ENCODE peak calls at places on chromosome 11, in four cellular contexts. Y is Panc1, M is psoas muscle, R is transverse colon. W is an unnamed sample. For H3K4me1, the result is how much of the 10 kb centered on the place peaks cover.

GRCh38 chr11:66328307-66329144 is 7.7 kb downstream of the RIN1 start:
- DNase-seq in M (peak), Y (peak), R (peak), W (peak)

GRCh38 chr11:3136542-3137455 is 28.3 kb downstream of the OSBPL5 start:
- DNase-seq in Y (no peak), R (no peak), M (peak), W (no peak)

GRCh38 chr11:123299721-123300120 is 104.7 kb upstream of the CLMP start:
- DNase-seq in Y (no peak), M (peak), R (no peak), W (no peak)

GRCh38 chr11:61334434-61335354 is 1.7 kb downstream of the TKFC start:
- DNase-seq in R (no peak), M (no peak), Y (no peak), W (peak)

GRCh38 chr11:77151804-77152513 is 23.9 kb downstream of the MYO7A start:
- DNase-seq in M (peak), R (peak), Y (no peak), W (peak)

GRCh38 chr11:13720940-13721339 is 52.5 kb downstream of the FAR1 start:
- DNase-seq in Y (no peak), M (no peak), R (no peak), W (no peak)

GRCh38 chr11:29781268-29781667 is 235.6 kb downstream of the KCNA4 start:
- DNase-seq in M (no peak), Y (no peak), R (no peak), W (no peak)

GRCh38 chr11:117984471-117984870 is 1.7 kb upstream of the IL10RA start:
- DNase-seq in R (no peak), M (no peak), Y (no peak), W (no peak)

GRCh38 chr11:122817121-122817520 is 21.2 kb upstream of the CRTAM start:
- DNase-seq in Y (no peak), M (no peak), R (peak), W (peak)

GRCh38 chr11:32071811-32072210 is 19.1 kb upstream of the RCN1 start:
- DNase-seq in M (no peak), Y (no peak), R (no peak), W (no peak)

GRCh38 chr11:102577182-102577581 is 46.6 kb upstream of the MMP7 start:
- DNase-seq in Y (no peak), R (no peak), M (no peak), W (no peak)

GRCh38 chr11:130216221-130216550 is 56.6 kb downstream of the ST14 start:
- DNase-seq in M (no peak), Y (no peak), R (no peak), W (no peak)

GRCh38 chr11:126363706-126364245 is 8.3 kb downstream of the ST3GAL4 start:
- DNase-seq in M (no peak), R (no peak), Y (no peak), W (no peak)

GRCh38 chr11:75814369-75814685 is 683 bp upstream of the UVRAG start:
- DNase-seq in R (no peak), Y (no peak), M (no peak), W (no peak)

GRCh38 chr11:62269654-62270278 is at the start of gene SCGB2A2:
- DNase-seq in Y (no peak), M (no peak), R (no peak), W (no peak)

GRCh38 chr11:2524446-2525165 is 79.8 kb downstream of the KCNQ1 start:
- DNase-seq in M (peak), R (peak), Y (no peak), W (peak)

GRCh38 chr11:8832571-8833260 is 78.3 kb upstream of the AKIP1 start:
- DNase-seq in R (no peak), Y (no peak), M (no peak), W (no peak)

GRCh38 chr11:107014871-107015270 is 3.4 kb downstream of the GUCY1A2 start:
- DNase-seq in Y (no peak), M (no peak), R (no peak), W (no peak)
- H3K4me1 ChIP-seq in Y (under half), M (under half), R (under half), W (under half)

GRCh38 chr11:78166832-78167469 is 21.5 kb downstream of the KCTD21 start:
- DNase-seq in M (no peak), R (no peak), Y (no peak), W (no peak)
- H3K27ac ChIP-seq in M (no peak), R (no peak), Y (no peak), W (no peak)

GRCh38 chr11:96303980-96304379 is 39.0 kb downstream of the MAML2 start:
- DNase-seq in Y (no peak), M (no peak), R (no peak), W (no peak)
- H3K4me1 ChIP-seq in Y (half or more), M (under half), R (half or more), W (under half)

DNA sequence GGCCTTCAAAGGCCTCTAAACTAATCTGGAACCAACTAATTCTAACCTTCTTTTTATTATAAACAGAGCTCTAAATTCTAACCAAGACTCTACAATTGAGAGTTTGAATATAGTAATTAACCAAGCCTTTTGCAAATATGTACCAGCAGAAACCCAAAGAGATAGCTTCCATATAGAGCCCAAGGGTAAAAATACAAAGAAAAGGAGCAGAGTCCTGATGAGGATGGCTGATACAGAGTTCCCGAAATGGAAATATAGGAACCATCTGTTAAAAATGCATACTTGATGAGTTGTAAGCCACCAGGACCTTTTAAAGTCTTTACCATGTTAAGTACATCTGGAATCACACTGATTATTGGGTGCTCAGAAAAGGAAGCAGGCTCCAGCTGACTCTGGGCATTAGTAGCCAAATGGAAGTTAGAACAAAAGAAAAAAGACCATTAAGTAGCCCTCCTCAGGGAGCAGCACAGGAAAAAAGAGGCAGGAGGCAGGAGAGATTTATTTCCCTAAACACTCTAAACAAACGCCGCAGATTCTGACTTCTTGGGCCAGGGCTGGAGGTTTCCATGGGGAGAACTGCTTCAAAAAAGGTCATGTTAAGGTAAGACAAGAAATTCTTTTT is 463.1 kb upstream of the FAT3 start:
- DNase-seq in M (no peak), Y (no peak), R (no peak), W (no peak)
- H3K27ac ChIP-seq in M (no peak), Y (no peak), R (no peak), W (no peak)

GRCh38 chr11:72925656-72926055 is 111.4 kb downstream of the ATG16L2 start:
- DNase-seq in Y (no peak), R (no peak), M (no peak), W (no peak)
- H3K4me1 ChIP-seq in Y (under half), R (under half), M (under half), W (under half)

GRCh38 chr11:58940028-58940427 is 740 bp downstream of the GLYATL1 start:
- DNase-seq in Y (no peak), M (no peak), R (no peak), W (no peak)

GRCh38 chr11:58933661-58934060 is 5.6 kb upstream of the GLYATL1 start:
- DNase-seq in Y (no peak), R (no peak), M (no peak), W (no peak)

GRCh38 chr11:58938398-58938797 is 890 bp upstream of the GLYATL1 start:
- DNase-seq in R (no peak), Y (no peak), M (no peak), W (no peak)

GRCh38 chr11:58939277-58939676 is at the start of gene GLYATL1:
- DNase-seq in M (no peak), R (no peak), Y (no peak), W (no peak)

DNA sequence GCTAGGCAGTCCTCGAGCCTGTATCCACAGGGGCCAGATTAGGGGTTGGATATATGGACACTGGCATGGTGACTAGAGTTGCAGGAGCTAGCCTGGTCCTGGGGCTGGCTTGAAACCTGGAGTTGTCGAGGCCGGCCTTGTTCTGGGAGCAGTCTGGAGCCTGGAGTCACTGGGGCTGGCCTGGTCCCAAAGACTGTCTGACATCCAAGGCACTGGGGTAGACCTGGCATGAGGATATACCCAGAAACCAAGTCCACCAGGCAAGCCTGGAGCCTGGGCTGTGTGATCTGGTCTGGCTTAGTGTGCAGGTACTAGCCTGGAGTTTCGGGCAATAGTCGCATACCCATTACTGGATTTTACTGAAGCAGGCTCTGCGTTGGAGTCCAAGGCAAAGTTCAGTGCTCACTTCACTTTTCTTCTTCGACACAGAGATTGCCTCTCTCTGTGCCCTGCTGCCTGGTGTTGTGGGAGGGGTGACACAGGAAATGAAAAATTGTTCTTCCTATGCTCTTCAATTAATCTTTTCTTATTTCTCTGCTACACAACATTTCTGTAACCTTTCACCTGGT is 4.3 kb upstream of the GLYATL1 start:
- DNase-seq in M (no peak), R (no peak), Y (no peak), W (no peak)
- H3K27ac ChIP-seq in M (no peak), R (no peak), Y (no peak), W (no peak)

DNA sequence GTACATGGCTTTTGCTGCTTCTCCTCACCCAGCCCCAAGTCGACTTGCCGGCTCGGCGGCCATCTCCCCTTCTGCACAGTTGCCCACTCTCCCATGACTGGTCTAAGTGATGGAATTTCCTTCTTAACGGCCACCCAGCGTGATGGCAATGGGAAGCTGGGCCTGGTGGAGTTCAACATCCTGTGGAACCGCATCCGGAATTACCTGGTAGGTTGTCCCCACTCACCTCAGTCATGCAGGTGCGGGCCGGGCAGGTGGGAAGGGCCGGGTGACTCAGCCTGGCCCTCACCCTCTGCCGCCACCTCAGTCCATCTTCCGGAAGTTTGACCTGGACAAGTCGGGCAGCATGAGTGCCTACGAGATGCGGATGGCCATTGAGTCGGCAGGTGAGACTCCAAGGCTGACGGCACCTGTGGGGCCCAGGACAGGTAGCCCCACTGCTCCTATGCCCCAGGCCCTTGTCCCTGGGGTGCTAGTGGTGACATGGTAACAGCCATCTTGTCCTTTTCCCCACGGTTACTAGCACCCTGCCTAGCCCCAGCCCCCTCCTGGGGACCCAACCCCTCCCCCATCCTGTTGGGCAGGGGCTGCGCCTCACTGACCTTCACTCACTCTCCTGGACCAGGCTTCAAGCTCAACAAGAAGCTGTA is 28.1 kb downstream of the CAPN1 start:
- DNase-seq in M (no peak), R (no peak), Y (no peak), W (peak)
- H3K4me1 ChIP-seq in M (under half), R (under half), Y (under half), W (under half)

GRCh38 chr11:19116971-19117759 is at the start of gene ZDHHC13:
- DNase-seq in R (peak), M (peak), Y (peak), W (peak)
- H3K27ac ChIP-seq in R (peak), M (no peak), Y (peak), W (peak)

DNA sequence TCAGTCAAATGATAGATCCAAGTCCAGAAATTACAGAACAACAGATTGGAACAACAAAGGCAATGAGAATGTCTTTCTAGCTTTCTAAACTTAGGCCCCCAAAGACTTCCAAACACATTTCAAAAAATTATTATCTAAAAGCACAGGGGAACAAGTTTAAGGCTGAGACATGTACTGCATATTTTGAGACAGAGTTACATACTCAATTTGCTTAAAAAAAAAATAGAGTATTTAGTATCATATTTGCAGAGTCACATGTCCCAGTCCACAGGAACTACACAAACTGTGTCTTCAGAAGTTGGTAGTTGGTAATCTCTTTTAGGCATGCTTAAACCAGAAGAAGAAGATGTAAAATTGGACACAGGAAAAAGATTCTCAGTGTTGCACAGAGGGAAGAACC is 127.2 kb downstream of the MAML2 start:
- DNase-seq in R (no peak), Y (no peak), M (no peak), W (no peak)
- H3K4me1 ChIP-seq in R (under half), Y (under half), M (under half), W (under half)